ENCODE peak calls at places on chromosomes 2 and 18, in six cellular contexts. D is IMR-90, R is colonic mucosa, A is MM.1S, V is HFFc6, J is astrocyte of the spinal cord. H is an unnamed sample.

GRCh38 chr2:239308696-239309397 is 92.0 kb downstream of the HDAC4 start:
- DNase-seq in D (peak; percentile 80), R (no peak), A (no peak), V (peak; percentile 52), J (peak; percentile 59), H (peak; percentile 49)

GRCh38 chr2:136242100-136242499 is 124.2 kb upstream of the CXCR4 start:
- DNase-seq in D (no peak), R (no peak), A (no peak), V (no peak), J (no peak), H (no peak)

GRCh38 chr18:2569338-2570207 is 1.7 kb downstream of the METTL4 start:
- DNase-seq in D (no peak), R (no peak), A (no peak), V (no peak), J (no peak), H (no peak)

GRCh38 chr2:158412206-158412605 is 44.3 kb downstream of the CCDC148 start:
- DNase-seq in D (peak; percentile 76), R (no peak), A (no peak), V (peak; percentile 56), J (peak; percentile 47), H (no peak)

GRCh38 chr2:172249986-172250385 is 147.3 kb upstream of the DLX2 start:
- DNase-seq in D (peak; percentile 89), R (no peak), A (no peak), V (peak; percentile 86), J (peak; percentile 83), H (no peak)

GRCh38 chr2:174492963-174493431 is 6.2 kb upstream of the GPR155 start:
- DNase-seq in D (no peak), R (no peak), A (peak; percentile 95), V (no peak), J (no peak), H (no peak)

GRCh38 chr2:170354409-170354808 is 176.5 kb downstream of the MYO3B start:
- DNase-seq in D (no peak), R (no peak), A (no peak), V (no peak), J (no peak), H (no peak)

GRCh38 chr2:235851841-235852527 is 316.2 kb downstream of the GBX2 start:
- DNase-seq in D (no peak), R (no peak), A (no peak), V (no peak), J (no peak), H (no peak)

GRCh38 chr2:239484571-239485355 is 83.9 kb upstream of the HDAC4 start:
- DNase-seq in D (no peak), R (no peak), A (no peak), V (no peak), J (no peak), H (no peak)

GRCh38 chr18:58176915-58177717 is 133.1 kb downstream of the NEDD4L start:
- DNase-seq in D (peak; percentile 95), R (no peak), A (no peak), V (peak; percentile 82), J (peak; percentile 91), H (peak; percentile 75)

DNA sequence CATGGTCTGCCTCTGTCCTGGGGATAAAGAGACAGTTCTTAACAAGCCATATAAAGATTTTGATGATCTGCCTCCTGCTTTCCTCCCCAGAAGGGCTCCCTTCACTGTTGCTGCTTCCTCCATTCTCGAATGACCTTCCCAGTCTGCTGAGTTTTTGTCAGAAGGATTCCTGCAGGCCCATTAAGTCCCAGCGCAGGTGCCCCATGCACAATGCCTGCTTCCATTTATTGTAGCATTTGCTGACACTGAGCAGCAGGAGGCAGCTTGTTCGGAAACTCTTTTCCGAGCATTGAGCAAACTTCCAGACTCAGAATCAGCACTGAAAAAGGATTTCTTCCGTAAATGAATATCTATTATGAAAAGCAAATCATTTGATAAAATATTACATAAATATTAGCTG is 110.3 kb downstream of the DTNA start:
- DNase-seq in D (no peak), R (no peak), A (no peak), V (no peak), J (no peak), H (no peak)
- TF ChIP-seq CTCF in D (no peak), R (no peak), A (no peak), V (no peak), J (no peak), H (no peak)

GRCh38 chr2:225510794-225511193 is 111.3 kb downstream of the NYAP2 start:
- DNase-seq in D (no peak), R (no peak), A (no peak), V (no peak), J (no peak), H (no peak)

GRCh38 chr2:225512469-225512868 is 113.0 kb downstream of the NYAP2 start:
- DNase-seq in D (no peak), R (no peak), A (no peak), V (no peak), J (no peak), H (no peak)

GRCh38 chr2:225512873-225513580 is 113.5 kb downstream of the NYAP2 start:
- DNase-seq in D (peak; percentile 82), R (no peak), A (no peak), V (peak; percentile 40), J (peak; percentile 60), H (peak; percentile 2)
- TF ChIP-seq CTCF in D (no peak), R (no peak), A (no peak), V (no peak), J (no peak), H (no peak)

DNA sequence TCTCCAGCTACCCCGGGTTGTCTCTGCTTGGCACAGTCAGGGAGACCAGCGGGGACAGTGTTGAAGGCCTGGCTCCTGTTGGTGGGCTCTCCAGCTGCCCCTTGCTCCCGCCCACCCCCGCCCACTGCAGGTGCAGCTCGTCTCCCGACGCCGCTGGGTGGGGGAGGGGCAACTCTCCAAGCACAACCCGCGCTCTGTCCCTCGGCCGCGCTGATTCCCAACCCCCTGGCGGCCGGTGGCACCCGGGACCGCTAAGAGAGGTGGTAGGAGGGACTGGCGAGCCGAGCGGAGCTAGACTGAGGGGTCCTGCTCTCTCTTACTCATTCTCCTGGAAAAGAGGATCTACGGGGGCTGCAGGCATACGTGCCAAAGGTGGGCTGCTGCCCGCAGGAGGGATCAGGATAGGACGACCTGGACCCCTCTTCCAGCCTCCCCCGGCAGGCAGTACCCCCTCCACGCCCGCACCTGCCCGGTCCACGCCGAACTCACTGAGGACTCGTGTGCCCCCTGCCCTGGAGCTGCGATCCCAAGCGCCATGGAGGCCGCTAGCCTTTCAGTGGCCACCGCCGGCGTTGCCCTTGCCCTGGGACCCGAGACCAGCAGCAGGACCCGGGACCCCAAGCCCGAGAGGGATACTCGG is 44.5 kb downstream of the DDX18 start:
- DNase-seq in D (no peak), R (no peak), A (no peak), V (no peak), J (no peak), H (no peak)
- TF ChIP-seq CTCF in D (no peak), R (no peak), A (no peak), V (no peak), J (no peak), H (no peak)

GRCh38 chr2:112724611-112725525 is 4.0 kb downstream of the NT5DC4 start:
- DNase-seq in D (no peak), R (no peak), A (no peak), V (no peak), J (no peak), H (no peak)

GRCh38 chr2:112723556-112723940 is 2.7 kb downstream of the NT5DC4 start:
- DNase-seq in D (no peak), R (no peak), A (no peak), V (no peak), J (no peak), H (no peak)

GRCh38 chr2:112723995-112724394 is 3.2 kb downstream of the NT5DC4 start:
- DNase-seq in D (no peak), R (no peak), A (no peak), V (no peak), J (no peak), H (no peak)

GRCh38 chr2:112721819-112722522 is 1.2 kb downstream of the NT5DC4 start:
- DNase-seq in D (no peak), R (no peak), A (no peak), V (no peak), J (no peak), H (no peak)

GRCh38 chr2:112722816-112723555 is 2.2 kb downstream of the NT5DC4 start:
- DNase-seq in D (no peak), R (no peak), A (no peak), V (no peak), J (no peak), H (no peak)
- TF ChIP-seq CTCF in D (no peak), R (no peak), A (no peak), V (no peak), J (no peak), H (no peak)

DNA sequence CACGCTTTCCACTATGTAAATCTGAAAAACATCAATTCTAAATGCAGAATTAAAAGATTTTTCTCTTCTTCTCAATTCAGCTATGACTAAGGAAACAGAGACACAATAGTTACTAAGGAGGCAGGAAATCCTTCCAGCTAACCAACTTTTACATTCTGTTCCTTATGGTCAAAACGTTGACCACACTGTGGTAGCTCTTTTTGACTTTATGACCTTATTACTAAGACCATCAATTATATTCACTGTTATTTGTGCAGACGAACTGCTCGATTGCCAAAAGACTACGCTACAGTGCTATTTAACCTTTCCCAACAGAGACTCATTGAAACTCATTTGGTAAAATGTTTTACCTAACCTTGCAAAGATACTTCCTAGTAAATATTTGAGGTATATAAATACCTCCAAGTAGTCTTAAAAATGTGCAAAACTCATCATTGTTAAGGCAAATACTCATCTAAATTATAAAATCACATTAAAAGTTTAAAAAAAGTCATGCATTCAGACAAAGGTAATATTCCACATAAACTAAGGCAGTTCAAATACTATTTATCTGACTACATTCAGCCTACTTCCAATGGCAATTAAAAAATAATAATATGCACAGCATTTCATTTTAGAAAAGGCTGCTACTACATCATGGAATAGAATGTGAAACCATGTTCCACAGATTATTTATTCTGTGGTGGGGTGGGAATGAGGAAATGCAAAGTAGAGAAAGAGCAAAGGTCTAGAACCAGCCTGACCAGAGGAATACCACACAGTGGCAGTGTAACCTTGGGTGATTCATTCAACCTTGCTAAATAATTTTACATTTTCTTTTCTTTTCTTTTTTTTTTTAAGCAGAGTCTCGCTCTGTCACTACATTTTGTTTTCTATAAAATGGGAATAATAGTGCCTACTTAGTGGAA is 139.8 kb downstream of the THADA start:
- DNase-seq in D (peak; percentile 75), R (no peak), A (no peak), V (peak; percentile 66), J (peak; percentile 94), H (no peak)
- TF ChIP-seq CTCF in D (no peak), R (no peak), A (no peak), V (no peak), J (no peak), H (no peak)

GRCh38 chr2:55511508-55512124 is 7.9 kb upstream of the CFAP36 start:
- DNase-seq in D (peak; percentile 50), R (no peak), A (no peak), V (peak; percentile 50), J (peak; percentile 53), H (no peak)
- TF ChIP-seq CTCF in D (peak; percentile 58), R (no peak), A (peak; percentile 24), V (peak; percentile 74), J (peak; percentile 66), H (peak; percentile 63)

GRCh38 chr2:215311625-215312394 is at the start of gene ATIC:
- DNase-seq in D (peak; percentile 92), R (peak; percentile 96), A (peak; percentile 97), V (peak; percentile 89), J (peak; percentile 93), H (peak; percentile 84)
- TF ChIP-seq CTCF in D (no peak), R (no peak), A (no peak), V (peak; percentile 33), J (no peak), H (no peak)

DNA sequence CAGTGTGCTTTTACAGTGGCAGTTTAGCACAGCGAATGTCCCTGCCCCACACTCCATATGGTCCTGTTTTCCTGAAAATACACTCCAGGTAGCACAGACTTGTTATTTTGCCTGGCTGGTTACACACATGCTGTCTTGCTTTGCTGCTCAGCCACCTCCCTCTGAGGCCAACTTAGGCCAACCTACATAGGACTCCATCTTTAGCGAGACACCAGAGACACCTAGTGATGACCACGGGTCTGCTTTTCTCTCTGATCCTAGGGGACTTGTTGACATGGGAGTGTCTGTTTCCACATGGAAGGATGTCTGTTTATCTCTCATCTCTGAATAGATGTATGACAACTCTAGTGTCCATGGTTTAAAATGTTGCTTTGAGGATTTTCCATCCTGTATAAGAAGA is 43.3 kb downstream of the PLEKHB2 start:
- DNase-seq in D (no peak), R (no peak), A (no peak), V (no peak), J (no peak), H (no peak)
- TF ChIP-seq CTCF in D (no peak), R (no peak), A (no peak), V (no peak), J (no peak), H (no peak)

H was measured in AG09319.